ENCODE peak calls at places on chromosomes 1 and 21, in four cellular contexts. I is tibial artery; S is CD4-positive, CD25-positive, alpha-beta regulatory T cell; Q is pancreas. K is an unnamed sample. For H3K4me1, the result is how much of the 10 kb centered on the place peaks cover.

GRCh38 chr21:25818156-25818950 is 83.6 kb downstream of the GABPA start:
- DNase-seq in Q (no peak), S (no peak), I (no peak), K (no peak)

GRCh38 chr1:225845633-225846259 is 35.8 kb downstream of the EPHX1 start:
- DNase-seq in I (peak), S (peak), Q (peak), K (peak)

GRCh38 chr1:15345711-15346355 is 63.9 kb upstream of the EFHD2 start:
- DNase-seq in Q (no peak), S (peak), I (peak), K (peak)

GRCh38 chr21:42468511-42469131 is 27.4 kb downstream of the RSPH1 start:
- DNase-seq in S (no peak), I (peak), Q (no peak), K (no peak)

GRCh38 chr1:184028854-184029623 is 8.5 kb downstream of the COLGALT2 start:
- DNase-seq in I (no peak), Q (peak), S (no peak), K (no peak)

GRCh38 chr1:52037909-52038308 is 4.3 kb upstream of the KTI12 start:
- DNase-seq in I (no peak), Q (no peak), S (no peak), K (no peak)

GRCh38 chr1:205319081-205320018 is 2.2 kb downstream of the NUAK2 start:
- DNase-seq in I (peak), Q (peak), S (peak), K (peak)

GRCh38 chr1:225446298-225446941 is 18.6 kb upstream of the LBR start:
- DNase-seq in S (no peak), I (peak), Q (no peak), K (peak)

GRCh38 chr1:202760589-202760988 is 47.6 kb downstream of the KDM5B start:
- DNase-seq in Q (no peak), I (no peak), S (no peak), K (no peak)

GRCh38 chr1:77473690-77474089 is 191.9 kb downstream of the AK5 start:
- DNase-seq in S (no peak), I (no peak), Q (no peak), K (no peak)

GRCh38 chr1:184189361-184189760 is 137.8 kb downstream of the TSEN15 start:
- DNase-seq in Q (no peak), I (no peak), S (no peak), K (no peak)

GRCh38 chr1:157862114-157863070 is 20.8 kb upstream of the CD5L start:
- DNase-seq in S (no peak), Q (no peak), I (no peak), K (no peak)

GRCh38 chr1:16195518-16195905 is 16.9 kb downstream of the ARHGEF19 start:
- DNase-seq in S (no peak), I (no peak), Q (no peak), K (no peak)

GRCh38 chr21:45187646-45188045 is 100.0 kb downstream of the POFUT2 start:
- DNase-seq in Q (no peak), I (no peak), S (no peak), K (no peak)

GRCh38 chr1:92960395-92961130 is 699 bp downstream of the DIPK1A start:
- DNase-seq in Q (no peak), I (peak), S (peak), K (peak)

GRCh38 chr1:59669752-59670312 is 144.9 kb upstream of the HOOK1 start:
- DNase-seq in Q (no peak), S (no peak), I (peak), K (no peak)

GRCh38 chr1:39689214-39689613 is 2.0 kb downstream of the HPCAL4 start:
- DNase-seq in S (no peak), Q (no peak), I (no peak), K (no peak)

GRCh38 chr21:44880762-44881585 is 7.5 kb upstream of the PTTG1IP start:
- DNase-seq in S (peak), I (no peak), Q (no peak), K (no peak)

GRCh38 chr1:186155594-186155993 is 219.5 kb downstream of the TPR start:
- DNase-seq in Q (no peak), S (peak), I (no peak), K (no peak)

GRCh38 chr21:43957629-43958362 is 54.3 kb upstream of the TRAPPC10 start:
- DNase-seq in I (no peak), S (no peak), Q (no peak), K (no peak)

GRCh38 chr1:26459573-26460031 is 12.6 kb upstream of the HMGN2 start:
- DNase-seq in S (no peak), Q (no peak), I (no peak), K (no peak)

GRCh38 chr1:216461466-216461865 is 38.2 kb upstream of the USH2A start:
- DNase-seq in S (no peak), Q (no peak), I (no peak), K (no peak)

GRCh38 chr1:60903591-60903990 is 178.8 kb upstream of the NFIA start:
- DNase-seq in Q (no peak), I (peak), S (no peak), K (no peak)

GRCh38 chr21:37166733-37167132 is 93.7 kb downstream of the TTC3 start:
- DNase-seq in Q (no peak), I (no peak), S (peak), K (no peak)

GRCh38 chr1:43452789-43453441 is 816 bp downstream of the HYI start:
- DNase-seq in I (no peak), S (peak), Q (peak), K (no peak)

GRCh38 chr1:1020415-1021009 is 592 bp downstream of the AGRN start:
- DNase-seq in I (no peak), S (no peak), Q (no peak), K (no peak)

GRCh38 chr1:193190096-193190744 is 3.8 kb upstream of the B3GALT2 start:
- DNase-seq in I (no peak), Q (no peak), S (no peak), K (no peak)

GRCh38 chr1:39196244-39197215 is 8.0 kb upstream of the MACF1 start:
- DNase-seq in Q (no peak), S (peak), I (no peak), K (no peak)

GRCh38 chr1:245648749-245649517 is 494.1 kb downstream of the KIF26B start:
- DNase-seq in Q (no peak), I (no peak), S (no peak), K (no peak)

GRCh38 chr1:232512712-232513111 is 117.2 kb downstream of the SIPA1L2 start:
- DNase-seq in Q (no peak), S (no peak), I (no peak), K (no peak)

GRCh38 chr1:18279713-18280074 is 172.1 kb downstream of the IGSF21 start:
- DNase-seq in Q (no peak), S (no peak), I (no peak), K (no peak)

GRCh38 chr1:111754964-111755320 is 759 bp upstream of the DDX20 start:
- DNase-seq in I (no peak), Q (no peak), S (peak), K (no peak)

DNA sequence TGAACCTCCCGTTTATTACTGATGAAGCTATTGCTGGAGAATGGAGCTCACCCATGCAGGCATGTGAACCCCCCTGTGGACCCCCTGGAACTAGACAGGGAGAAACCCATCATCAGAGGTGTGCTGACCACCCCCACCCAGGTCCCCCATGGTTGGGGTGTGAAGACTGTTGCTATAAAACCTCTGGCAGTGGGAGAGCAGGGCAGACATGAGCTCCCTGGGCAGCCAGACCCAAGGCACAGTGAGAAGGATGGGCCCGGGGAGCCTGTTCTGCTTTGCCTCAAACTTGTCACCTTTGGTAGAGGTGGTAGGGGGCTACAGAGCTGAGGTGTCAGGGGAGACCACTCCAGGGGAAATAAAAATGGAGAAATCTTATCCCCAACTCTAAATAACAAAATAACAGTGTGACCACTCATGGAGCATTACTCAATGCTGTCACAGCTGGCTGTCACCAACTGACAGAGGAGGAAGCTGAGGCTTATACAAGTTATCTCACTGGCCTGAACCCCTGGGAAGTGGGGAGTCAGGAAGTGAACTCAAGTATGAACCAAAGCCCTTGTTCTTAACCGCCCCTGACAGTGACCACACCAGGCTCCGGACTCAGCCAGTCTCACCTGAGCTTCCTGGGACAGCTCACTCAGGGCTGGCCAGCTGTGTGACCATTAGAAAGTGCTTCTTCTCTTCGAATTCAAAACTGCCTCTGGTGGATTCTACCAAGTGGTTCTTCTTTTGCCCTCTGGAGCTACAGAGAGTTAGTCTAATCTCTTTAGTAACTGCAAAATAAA is 698.8 kb downstream of the MATN1 start:
- DNase-seq in S (no peak), Q (no peak), I (peak), K (no peak)
- H3K4me1 ChIP-seq in S (under half), Q (under half), I (under half), K (under half)

DNA sequence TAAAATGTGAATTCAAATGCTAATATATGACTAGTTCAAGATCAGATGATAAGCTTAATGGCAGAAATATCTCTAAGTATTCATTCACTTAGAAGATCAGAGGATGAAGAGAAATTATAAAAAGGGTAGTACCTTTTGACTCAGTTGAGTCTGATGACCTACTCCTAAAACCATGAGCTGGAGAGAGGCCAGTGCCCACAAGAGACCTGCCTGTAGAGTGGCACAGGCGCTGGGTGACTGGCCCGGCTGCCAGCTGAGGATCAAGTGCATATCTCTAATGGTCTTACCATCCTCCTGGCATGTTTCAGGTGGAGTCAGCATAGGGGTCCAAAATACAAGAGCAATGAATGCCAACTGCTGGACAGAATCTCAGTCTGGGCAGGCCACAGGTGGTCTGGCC is 14.1 kb downstream of the DDAH1 start:
- DNase-seq in I (no peak), Q (no peak), S (no peak), K (no peak)
- H3K4me1 ChIP-seq in I (under half), Q (under half), S (under half), K (under half)

DNA sequence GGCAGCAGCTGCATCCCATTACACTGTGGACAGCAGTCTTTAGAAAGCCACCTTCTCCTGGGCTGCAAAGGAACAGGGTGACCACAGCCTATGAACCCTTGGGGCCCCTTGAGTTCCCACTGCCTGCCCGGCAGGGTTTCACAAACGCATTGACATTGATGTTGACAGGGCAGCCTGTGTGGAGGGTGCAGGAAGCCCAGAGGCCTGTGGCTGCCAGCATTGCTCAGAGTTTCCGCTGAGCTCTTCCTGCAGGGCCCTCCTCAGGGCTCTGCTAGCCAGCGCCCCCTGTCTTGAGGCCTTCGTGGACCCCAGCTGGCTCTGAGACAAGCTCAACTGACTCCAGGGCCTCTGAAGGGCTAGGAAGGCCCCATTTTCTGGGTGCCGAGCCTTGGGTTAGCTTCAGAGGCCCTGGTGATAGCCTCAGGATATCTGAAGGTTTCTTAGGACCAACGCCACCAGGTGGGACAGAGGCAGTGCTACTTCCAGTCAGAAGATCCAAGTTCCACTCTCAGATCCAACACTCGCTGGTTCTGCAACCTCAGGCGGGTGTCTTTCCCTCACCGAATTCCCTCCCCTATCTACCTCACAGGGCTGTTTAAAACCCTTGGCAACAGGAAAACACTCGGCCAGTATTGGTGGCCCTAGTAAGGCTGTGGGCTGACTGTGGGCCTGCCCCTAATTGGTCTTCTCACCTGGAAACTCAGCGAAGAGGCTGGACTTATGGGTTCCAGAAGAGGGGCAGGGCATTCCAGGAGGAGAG is 27.2 kb upstream of the EPS8L3 start:
- DNase-seq in S (peak), Q (peak), I (peak), K (peak)
- H3K4me1 ChIP-seq in S (half or more), Q (under half), I (half or more), K (under half)

GRCh38 chr1:64935551-64936158 is 30.7 kb downstream of the JAK1 start:
- DNase-seq in Q (no peak), I (no peak), S (no peak), K (no peak)
- H3K4me1 ChIP-seq in Q (under half), I (half or more), S (half or more), K (under half)

GRCh38 chr1:109570414-109570813 is 22.0 kb downstream of the GNAI3 start:
- DNase-seq in S (no peak), Q (no peak), I (no peak), K (no peak)
- H3K4me1 ChIP-seq in S (under half), Q (half or more), I (half or more), K (under half)

GRCh38 chr1:167667536-167667935 is 37.5 kb downstream of the RCSD1 start:
- DNase-seq in I (no peak), Q (no peak), S (no peak), K (no peak)

GRCh38 chr1:167665469-167665868 is 35.4 kb downstream of the RCSD1 start:
- DNase-seq in Q (no peak), I (no peak), S (no peak), K (no peak)

GRCh38 chr1:167669209-167670139 is 39.4 kb downstream of the RCSD1 start:
- DNase-seq in S (no peak), I (no peak), Q (no peak), K (no peak)

GRCh38 chr1:167668108-167668507 is 38.1 kb downstream of the RCSD1 start:
- DNase-seq in Q (no peak), I (no peak), S (no peak), K (no peak)

DNA sequence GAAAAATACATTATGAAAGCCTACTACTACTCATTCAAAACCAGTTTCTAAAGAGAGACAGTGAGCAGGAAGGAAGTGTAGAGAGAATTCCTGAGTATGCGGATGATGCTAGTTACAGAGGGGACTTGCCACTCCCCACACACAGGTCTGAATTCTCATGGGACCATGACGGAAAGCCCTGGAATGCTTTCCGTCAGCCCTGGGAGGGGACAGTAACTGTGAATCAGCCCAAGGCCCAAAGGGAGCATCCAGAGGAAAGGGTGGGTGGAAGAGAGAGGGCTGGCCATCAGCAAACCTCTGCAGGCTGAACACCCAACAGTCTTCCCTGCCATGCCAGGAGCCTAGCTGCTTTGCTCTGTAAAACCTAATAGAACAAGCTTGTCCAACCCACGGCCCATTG is 36.4 kb downstream of the RCSD1 start:
- DNase-seq in Q (no peak), S (no peak), I (no peak), K (no peak)
- H3K4me1 ChIP-seq in Q (under half), S (half or more), I (under half), K (under half)